ENCODE peak calls at places on chromosomes 4 and X, in five cellular contexts. U is lower lobe of right lung, Z is NCI-H2171 treated with DMSO at 0.1 percent for 48 hours, K is mucosa of gallbladder, Q is coronary artery. I is an unnamed sample.

GRCh38 chrX:2614911-2615310 is 76.2 kb upstream of the CD99 start:
- DNase-seq in Q (no peak), U (no peak), Z (no peak), K (no peak), I (no peak)

GRCh38 chr4:127788517-127788916 is 6.4 kb downstream of the HSPA4L start:
- DNase-seq in K (no peak), Z (no peak), Q (no peak), U (no peak), I (no peak)

GRCh38 chr4:15443770-15444169 is 15.9 kb downstream of the C1QTNF7 start:
- DNase-seq in Z (no peak), U (no peak), Q (no peak), K (no peak), I (no peak)

GRCh38 chr4:126144838-126145237 is 830.1 kb downstream of the FAT4 start:
- DNase-seq in Q (no peak), Z (no peak), K (no peak), U (no peak), I (no peak)

GRCh38 chr4:189143255-189143654 is 797.4 kb upstream of the FRG1 start:
- DNase-seq in Q (no peak), U (no peak), K (peak; percentile 37), Z (no peak), I (no peak)

GRCh38 chr4:151675366-151676060 is 85.3 kb downstream of the GATB start:
- DNase-seq in Q (no peak), K (no peak), U (no peak), Z (no peak), I (no peak)

GRCh38 chr4:5783486-5783885 is 72.5 kb downstream of the EVC start:
- DNase-seq in Z (no peak), K (no peak), U (no peak), Q (no peak), I (no peak)

GRCh38 chr4:65510976-65511375 is 159.3 kb downstream of the EPHA5 start:
- DNase-seq in Q (no peak), Z (no peak), K (no peak), U (no peak), I (no peak)

GRCh38 chr4:25879091-25879584 is 16.4 kb upstream of the SEL1L3 start:
- DNase-seq in K (no peak), Z (no peak), U (no peak), Q (no peak), I (no peak)

GRCh38 chr4:72931346-72931745 is 138.2 kb downstream of the COX18 start:
- DNase-seq in U (no peak), K (no peak), Z (no peak), Q (no peak), I (no peak)

GRCh38 chrX:151543706-151544105 is 19.8 kb upstream of the PASD1 start:
- DNase-seq in Q (no peak), Z (peak; percentile 4), K (no peak), U (no peak), I (no peak)

GRCh38 chr4:133550436-133550835 is 401.3 kb downstream of the PCDH10 start:
- DNase-seq in Z (no peak), U (no peak), K (no peak), Q (no peak), I (no peak)

GRCh38 chr4:165580379-165580905 is 201.6 kb downstream of the CPE start:
- DNase-seq in U (no peak), K (no peak), Q (no peak), Z (no peak), I (no peak)

GRCh38 chrX:14697453-14697852 is 168.1 kb downstream of the GLRA2 start:
- DNase-seq in U (no peak), Q (no peak), Z (peak; percentile 30), K (no peak), I (peak; percentile 27)

GRCh38 chr4:43816107-43816506 is 632.5 kb downstream of the KCTD8 start:
- DNase-seq in K (no peak), Z (peak; percentile 55), Q (no peak), U (no peak), I (no peak)

GRCh38 chrX:39726810-39727209 is 370.9 kb downstream of the BCOR start:
- DNase-seq in Z (peak; percentile 18), U (no peak), Q (peak; percentile 73), K (no peak), I (peak; percentile 27)

GRCh38 chr4:3085948-3086670 is 11.6 kb downstream of the HTT start:
- DNase-seq in Q (no peak), Z (no peak), U (no peak), K (no peak), I (no peak)

GRCh38 chr4:87555751-87556619 is 26.8 kb upstream of the SPARCL1 start:
- DNase-seq in U (no peak), K (no peak), Z (no peak), Q (no peak), I (no peak)

GRCh38 chrX:2811271-2811670 is 17.5 kb upstream of the GYG2 start:
- DNase-seq in Q (peak; percentile 22), U (no peak), Z (no peak), K (no peak), I (no peak)

GRCh38 chr4:113141901-113142346 is 92.5 kb downstream of the ANK2 start:
- DNase-seq in K (no peak), Z (no peak), U (no peak), Q (no peak), I (no peak)